ENCODE peak calls at places on chromosomes 3 and 15, in six cellular contexts. One of them, this sample, is unnamed. For H3K79me1, the result is how much of the 10 kb centered on the place peaks cover.

GRCh38 chr15:80308002-80308401 is 56.0 kb upstream of the CTXND1 start:
- DNase-seq in mesendoderm: peak
- DNase-seq in neuronal stem cell: no peak
- DNase-seq in H9: peak
- DNase-seq in H1: peak
- DNase-seq in IMR-90: no peak
- DNase-seq in this sample: no peak

GRCh38 chr3:185823280-185824044 is 1.4 kb downstream of the IGF2BP2 start:
- DNase-seq in H9: no peak
- DNase-seq in IMR-90: peak
- DNase-seq in mesendoderm: peak
- DNase-seq in H1: peak
- DNase-seq in neuronal stem cell: no peak
- DNase-seq in this sample: peak

GRCh38 chr3:11580645-11581044 is 63.1 kb downstream of the VGLL4 start:
- DNase-seq in IMR-90: peak
- DNase-seq in neuronal stem cell: no peak
- DNase-seq in H1: no peak
- DNase-seq in mesendoderm: no peak
- DNase-seq in H9: no peak
- DNase-seq in this sample: no peak

GRCh38 chr15:90200534-90201139 is 493 bp upstream of the SEMA4B start:
- DNase-seq in neuronal stem cell: no peak
- DNase-seq in IMR-90: no peak
- DNase-seq in mesendoderm: no peak
- DNase-seq in H1: no peak
- DNase-seq in H9: no peak
- DNase-seq in this sample: no peak

GRCh38 chr15:65056868-65057548 is 10.8 kb downstream of the RASL12 start:
- DNase-seq in H9: no peak
- DNase-seq in neuronal stem cell: no peak
- DNase-seq in H1: no peak
- DNase-seq in mesendoderm: no peak
- DNase-seq in IMR-90: peak
- DNase-seq in this sample: peak

GRCh38 chr3:178558637-178559036 is 22.4 kb downstream of the KCNMB2 start:
- DNase-seq in H1: no peak
- DNase-seq in IMR-90: no peak
- DNase-seq in neuronal stem cell: no peak
- DNase-seq in mesendoderm: no peak
- DNase-seq in H9: no peak
- DNase-seq in this sample: no peak

GRCh38 chr3:26712211-26713026 is 89.8 kb downstream of the LRRC3B start:
- DNase-seq in H9: no peak
- DNase-seq in IMR-90: peak
- DNase-seq in neuronal stem cell: peak
- DNase-seq in H1: peak
- DNase-seq in mesendoderm: peak
- DNase-seq in this sample: peak

GRCh38 chr3:186988806-186989205 is 58.5 kb downstream of the ST6GAL1 start:
- DNase-seq in H9: no peak
- DNase-seq in IMR-90: no peak
- DNase-seq in H1: no peak
- DNase-seq in mesendoderm: no peak
- DNase-seq in neuronal stem cell: no peak
- DNase-seq in this sample: no peak

GRCh38 chr3:88235102-88235501 is 85.3 kb downstream of the C3orf38 start:
- DNase-seq in H9: no peak
- DNase-seq in IMR-90: no peak
- DNase-seq in H1: no peak
- DNase-seq in neuronal stem cell: no peak
- DNase-seq in mesendoderm: no peak
- DNase-seq in this sample: peak

GRCh38 chr3:104032283-104032682 is 1334.4 kb upstream of the ALCAM start:
- DNase-seq in H9: no peak
- DNase-seq in IMR-90: no peak
- DNase-seq in H1: no peak
- DNase-seq in neuronal stem cell: no peak
- DNase-seq in mesendoderm: peak
- DNase-seq in this sample: peak

GRCh38 chr3:102790742-102791141 is 355.9 kb downstream of the ZPLD1 start:
- DNase-seq in H9: no peak
- DNase-seq in H1: no peak
- DNase-seq in mesendoderm: no peak
- DNase-seq in IMR-90: peak
- DNase-seq in neuronal stem cell: no peak
- DNase-seq in this sample: no peak

GRCh38 chr3:129112308-129113052 is 9.1 kb downstream of the RAB43 start:
- DNase-seq in mesendoderm: peak
- DNase-seq in neuronal stem cell: no peak
- DNase-seq in H9: no peak
- DNase-seq in H1: no peak
- DNase-seq in IMR-90: peak
- DNase-seq in this sample: peak

GRCh38 chr3:130997291-130997690 is 29.3 kb downstream of the ASTE1 start:
- DNase-seq in mesendoderm: no peak
- DNase-seq in neuronal stem cell: no peak
- DNase-seq in IMR-90: no peak
- DNase-seq in H1: no peak
- DNase-seq in H9: no peak
- DNase-seq in this sample: peak

GRCh38 chr3:50370594-50370993 is 11.3 kb upstream of the TMEM115 start:
- DNase-seq in neuronal stem cell: no peak
- DNase-seq in H1: no peak
- DNase-seq in IMR-90: peak
- DNase-seq in H9: no peak
- DNase-seq in mesendoderm: peak
- DNase-seq in this sample: peak

GRCh38 chr3:194782767-194783404 is 97.2 kb downstream of the FAM43A start:
- DNase-seq in H9: no peak
- DNase-seq in mesendoderm: no peak
- DNase-seq in H1: no peak
- DNase-seq in neuronal stem cell: no peak
- DNase-seq in IMR-90: peak
- DNase-seq in this sample: no peak

GRCh38 chr15:89673162-89673506 is 6.0 kb downstream of the PLIN1 start:
- DNase-seq in H1: peak
- DNase-seq in neuronal stem cell: peak
- DNase-seq in mesendoderm: peak
- DNase-seq in H9: peak
- DNase-seq in IMR-90: no peak
- DNase-seq in this sample: peak

GRCh38 chr3:196111939-196112386 is 30.1 kb upstream of the TFRC start:
- DNase-seq in mesendoderm: peak
- DNase-seq in IMR-90: no peak
- DNase-seq in H9: no peak
- DNase-seq in H1: no peak
- DNase-seq in neuronal stem cell: no peak
- DNase-seq in this sample: no peak

DNA sequence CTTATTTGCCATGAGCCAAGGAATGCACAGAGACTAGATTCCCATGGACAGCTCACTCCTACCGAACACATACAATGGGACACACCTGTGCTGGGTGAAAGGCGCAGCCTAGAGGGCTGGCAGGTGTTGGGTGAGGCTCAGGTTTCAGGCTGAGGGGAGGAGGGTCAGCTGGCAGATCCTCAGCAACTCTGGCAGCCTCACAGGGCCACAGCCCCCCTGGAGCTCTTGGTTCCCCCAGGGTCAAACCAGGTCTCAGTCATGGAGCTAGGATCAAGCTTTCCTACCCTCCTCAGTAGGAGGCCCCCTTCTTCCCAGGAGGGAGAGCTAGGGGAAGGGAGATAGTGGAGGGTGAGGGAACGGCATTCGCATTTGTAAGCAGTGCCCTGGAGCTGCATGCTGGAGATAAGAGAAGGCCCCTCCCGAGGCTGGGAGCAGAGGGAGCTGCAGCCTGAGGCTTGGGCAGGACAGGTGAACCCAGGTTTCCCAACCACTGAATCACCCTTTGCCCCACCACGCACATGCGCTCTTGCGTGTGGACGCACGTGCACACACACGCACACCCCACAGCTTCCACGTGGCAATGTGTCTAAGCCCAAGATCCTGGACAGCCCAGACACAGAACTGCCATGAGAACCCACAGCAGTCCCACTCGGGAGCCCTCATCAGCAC is 26.3 kb upstream of the TFRC start:
- DNase-seq in mesendoderm: peak
- DNase-seq in IMR-90: no peak
- DNase-seq in H1: peak
- DNase-seq in H9: peak
- DNase-seq in neuronal stem cell: no peak
- DNase-seq in this sample: no peak
- H3K23ac ChIP-seq in mesendoderm: no peak
- H3K23ac ChIP-seq in IMR-90: no peak
- H3K23ac ChIP-seq in H1: no peak
- H3K23ac ChIP-seq in H9: no peak
- H3K23ac ChIP-seq in neuronal stem cell: no peak
- H3K23ac ChIP-seq in this sample: no peak

GRCh38 chr3:98733055-98733777 is 29.9 kb upstream of the ST3GAL6 start:
- DNase-seq in mesendoderm: peak
- DNase-seq in neuronal stem cell: peak
- DNase-seq in H1: peak
- DNase-seq in H9: no peak
- DNase-seq in IMR-90: no peak
- DNase-seq in this sample: peak

GRCh38 chr3:98734737-98735136 is 28.4 kb upstream of the ST3GAL6 start:
- DNase-seq in neuronal stem cell: no peak
- DNase-seq in IMR-90: no peak
- DNase-seq in H9: no peak
- DNase-seq in H1: no peak
- DNase-seq in mesendoderm: no peak
- DNase-seq in this sample: peak

GRCh38 chr3:98732239-98733054 is 30.7 kb upstream of the ST3GAL6 start:
- DNase-seq in neuronal stem cell: peak
- DNase-seq in H9: peak
- DNase-seq in mesendoderm: peak
- DNase-seq in H1: peak
- DNase-seq in IMR-90: no peak
- DNase-seq in this sample: peak

GRCh38 chr3:98734311-98734710 is 28.8 kb upstream of the ST3GAL6 start:
- DNase-seq in mesendoderm: no peak
- DNase-seq in H9: no peak
- DNase-seq in neuronal stem cell: no peak
- DNase-seq in IMR-90: no peak
- DNase-seq in H1: no peak
- DNase-seq in this sample: peak

DNA sequence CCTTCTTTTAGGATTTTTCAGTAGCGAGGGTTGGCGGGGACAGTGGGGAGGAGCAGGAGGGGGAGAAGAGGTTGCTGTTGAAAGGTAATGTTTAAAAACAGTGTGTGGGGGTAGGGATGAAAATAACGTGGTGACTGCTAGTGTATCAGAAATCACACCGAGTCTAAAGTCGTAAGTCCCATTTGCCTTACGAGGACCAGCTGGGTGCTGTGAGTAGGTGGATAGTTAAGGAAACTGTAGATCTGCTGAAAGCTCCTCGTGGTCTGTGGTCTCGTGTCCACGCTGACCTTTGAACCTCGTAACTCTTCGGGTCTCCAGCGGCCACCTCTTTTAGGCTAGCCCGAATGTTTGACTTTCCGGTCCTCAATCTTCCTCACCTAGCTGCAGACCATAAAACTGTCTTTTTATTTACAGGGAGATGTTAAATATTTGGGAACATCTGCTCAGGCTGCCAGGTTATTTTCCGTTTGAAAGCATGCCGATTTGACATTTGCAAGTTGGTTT is 29.3 kb upstream of the ST3GAL6 start:
- DNase-seq in mesendoderm: peak
- DNase-seq in H9: no peak
- DNase-seq in H1: no peak
- DNase-seq in neuronal stem cell: peak
- DNase-seq in IMR-90: no peak
- DNase-seq in this sample: peak
- H3K4ac ChIP-seq in mesendoderm: no peak
- H3K4ac ChIP-seq in H9: no peak
- H3K4ac ChIP-seq in H1: no peak
- H3K4ac ChIP-seq in neuronal stem cell: no peak
- H3K4ac ChIP-seq in IMR-90: no peak
- H3K4ac ChIP-seq in this sample: no peak

GRCh38 chr15:99082798-99083197 is 22.1 kb upstream of the SYNM start:
- DNase-seq in H9: no peak
- DNase-seq in neuronal stem cell: no peak
- DNase-seq in IMR-90: no peak
- DNase-seq in mesendoderm: no peak
- DNase-seq in H1: no peak
- DNase-seq in this sample: no peak

GRCh38 chr15:99087405-99087943 is 17.4 kb upstream of the SYNM start:
- DNase-seq in H9: no peak
- DNase-seq in IMR-90: no peak
- DNase-seq in H1: no peak
- DNase-seq in neuronal stem cell: no peak
- DNase-seq in mesendoderm: no peak
- DNase-seq in this sample: no peak

GRCh38 chr15:99086327-99086667 is 18.6 kb upstream of the SYNM start:
- DNase-seq in H1: no peak
- DNase-seq in mesendoderm: no peak
- DNase-seq in H9: no peak
- DNase-seq in IMR-90: no peak
- DNase-seq in neuronal stem cell: no peak
- DNase-seq in this sample: no peak

GRCh38 chr15:99085413-99086326 is 19.2 kb upstream of the SYNM start:
- DNase-seq in neuronal stem cell: no peak
- DNase-seq in H9: no peak
- DNase-seq in IMR-90: peak
- DNase-seq in mesendoderm: no peak
- DNase-seq in H1: no peak
- DNase-seq in this sample: peak

GRCh38 chr15:99084965-99085364 is 19.9 kb upstream of the SYNM start:
- DNase-seq in H9: no peak
- DNase-seq in H1: no peak
- DNase-seq in IMR-90: no peak
- DNase-seq in neuronal stem cell: no peak
- DNase-seq in mesendoderm: no peak
- DNase-seq in this sample: no peak
- H3K79me1 ChIP-seq in H9: under half
- H3K79me1 ChIP-seq in H1: under half
- H3K79me1 ChIP-seq in IMR-90: under half
- H3K79me1 ChIP-seq in neuronal stem cell: under half
- H3K79me1 ChIP-seq in mesendoderm: under half
- H3K79me1 ChIP-seq in this sample: under half

GRCh38 chr15:86854186-86854585 is 774.5 kb downstream of the AGBL1 start:
- DNase-seq in IMR-90: no peak
- DNase-seq in neuronal stem cell: no peak
- DNase-seq in H9: no peak
- DNase-seq in H1: no peak
- DNase-seq in mesendoderm: no peak
- DNase-seq in this sample: no peak

GRCh38 chr15:86852741-86853140 is 773.1 kb downstream of the AGBL1 start:
- DNase-seq in neuronal stem cell: no peak
- DNase-seq in IMR-90: no peak
- DNase-seq in H1: no peak
- DNase-seq in H9: no peak
- DNase-seq in mesendoderm: no peak
- DNase-seq in this sample: no peak

GRCh38 chr15:86855307-86855706 is 775.6 kb downstream of the AGBL1 start:
- DNase-seq in IMR-90: no peak
- DNase-seq in H1: no peak
- DNase-seq in mesendoderm: no peak
- DNase-seq in neuronal stem cell: no peak
- DNase-seq in H9: no peak
- DNase-seq in this sample: peak

GRCh38 chr15:86857701-86858100 is 778.0 kb downstream of the AGBL1 start:
- DNase-seq in H1: no peak
- DNase-seq in mesendoderm: no peak
- DNase-seq in H9: no peak
- DNase-seq in IMR-90: no peak
- DNase-seq in neuronal stem cell: no peak
- DNase-seq in this sample: no peak

GRCh38 chr15:86855962-86856361 is 776.3 kb downstream of the AGBL1 start:
- DNase-seq in IMR-90: no peak
- DNase-seq in H1: no peak
- DNase-seq in neuronal stem cell: no peak
- DNase-seq in H9: no peak
- DNase-seq in mesendoderm: peak
- DNase-seq in this sample: peak
- H3K23ac ChIP-seq in IMR-90: no peak
- H3K23ac ChIP-seq in H1: no peak
- H3K23ac ChIP-seq in neuronal stem cell: no peak
- H3K23ac ChIP-seq in H9: no peak
- H3K23ac ChIP-seq in mesendoderm: no peak
- H3K23ac ChIP-seq in this sample: no peak

This sample was measured in mesenchymal stem cell.